ENCODE peak calls at places on chromosomes 1 and 21, in eight cellular contexts. A is brain microvascular endothelial cell; V is GM23248; H is CD8-positive, alpha-beta T cell; C is neuronal stem cell; F is right atrium auricular region; P is OCI-LY7; S is left lung. M is an unnamed sample.

GRCh38 chr1:192157067-192157466 is 1.2 kb upstream of the RGS18 start:
- DNase-seq in A (no peak), V (no peak), H (no peak), C (no peak), F (no peak), P (no peak), S (no peak), M (no peak)

GRCh38 chr21:36544545-36544944 is 64.6 kb upstream of the CLDN14 start:
- DNase-seq in A (no peak), V (no peak), H (no peak), C (no peak), F (no peak), P (no peak), S (no peak), M (no peak)

GRCh38 chr1:170316270-170316669 is 170.5 kb downstream of the NTMT2 start:
- DNase-seq in A (no peak), V (no peak), H (no peak), C (no peak), F (no peak), P (no peak), S (peak), M (no peak)

GRCh38 chr1:57088689-57089088 is 122.9 kb upstream of the C8B start:
- DNase-seq in A (no peak), V (no peak), H (no peak), C (no peak), F (no peak), P (no peak), S (no peak), M (no peak)

GRCh38 chr1:216820345-216820744 is 97.1 kb upstream of the ESRRG start:
- DNase-seq in A (peak), V (no peak), H (no peak), C (no peak), F (no peak), P (no peak), S (no peak), M (no peak)

GRCh38 chr21:35528109-35529042 is 479.3 kb upstream of the RUNX1 start:
- DNase-seq in A (peak), V (no peak), H (peak), C (no peak), F (no peak), P (peak), S (peak), M (peak)

GRCh38 chr1:115302390-115302961 is 35.6 kb downstream of the NGF start:
- DNase-seq in A (peak), V (peak), H (no peak), C (no peak), F (peak), P (no peak), S (no peak), M (no peak)

GRCh38 chr21:39348355-39349210 is at the start of gene HMGN1:
- DNase-seq in A (peak), V (peak), H (peak), C (peak), F (peak), P (peak), S (peak), M (peak)

GRCh38 chr21:42056996-42057689 is 14.0 kb upstream of the UMODL1 start:
- DNase-seq in A (peak), V (peak), H (no peak), C (no peak), F (no peak), P (no peak), S (peak), M (peak)

DNA sequence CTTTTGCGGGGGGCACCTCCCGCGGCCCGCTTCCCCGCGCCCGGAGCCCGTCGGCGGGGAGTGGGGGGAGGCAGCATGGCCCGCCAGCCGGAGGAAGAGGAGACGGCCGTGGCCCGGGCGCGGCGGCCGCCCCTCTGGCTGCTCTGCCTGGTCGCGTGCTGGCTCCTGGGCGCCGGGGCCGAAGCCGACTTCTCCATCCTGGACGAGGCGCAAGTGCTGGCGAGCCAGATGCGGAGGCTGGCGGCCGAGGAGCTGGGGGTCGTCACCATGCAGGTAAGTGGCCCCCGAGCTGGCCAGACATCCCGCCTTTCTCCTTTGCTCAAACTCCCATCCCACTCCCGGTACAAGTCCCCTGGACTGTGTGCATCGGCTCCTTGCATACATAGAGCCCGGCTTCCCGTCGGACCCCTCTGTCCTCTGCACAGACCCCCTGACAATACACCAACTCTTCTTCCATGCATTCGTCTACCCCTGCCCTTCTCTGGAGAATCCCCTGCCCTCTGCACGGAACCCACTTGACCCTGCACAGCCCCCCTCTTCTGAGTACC is 815 bp downstream of the CACHD1 start:
- DNase-seq in A (no peak), V (peak), H (no peak), C (no peak), F (no peak), P (no peak), S (peak), M (peak)
- H3K4me3 ChIP-seq in A (peak), V (peak), H (peak), C (peak), F (peak), P (no peak), S (peak), M (peak)

GRCh38 chr1:53315456-53316048 is 12.3 kb downstream of the LRP8 start:
- DNase-seq in A (no peak), V (no peak), H (no peak), C (no peak), F (no peak), P (no peak), S (peak), M (peak)
- H3K27ac ChIP-seq in A (no peak), V (no peak), H (no peak), C (no peak), F (no peak), P (no peak), S (no peak), M (no peak)

DNA sequence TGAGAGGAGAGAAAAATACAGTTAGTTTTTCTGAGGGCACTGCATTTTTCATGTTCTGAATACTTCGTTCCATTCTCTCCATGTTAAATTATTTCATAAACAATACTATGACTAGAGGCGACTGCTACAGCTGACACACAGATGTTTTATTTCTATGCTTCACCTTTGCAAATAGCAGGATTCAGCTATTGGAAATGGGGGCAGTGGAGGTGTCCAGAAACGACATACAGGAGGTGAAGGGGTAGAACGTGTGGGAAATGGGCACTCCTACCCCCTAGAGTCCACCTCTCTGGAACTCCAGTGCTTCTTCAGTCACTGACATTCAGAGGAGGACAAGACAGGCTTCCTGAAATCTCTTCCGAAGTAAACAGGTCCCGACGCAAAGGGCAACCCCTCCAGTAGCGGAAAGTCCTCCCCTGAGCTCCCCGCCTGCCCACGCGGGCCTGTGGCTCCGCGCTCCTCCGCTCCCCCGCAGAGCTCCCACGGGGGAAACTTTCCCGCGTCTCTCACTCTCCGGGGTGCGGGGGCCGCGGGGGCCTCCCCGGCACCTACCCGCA is 481 bp downstream of the DPYD start:
- DNase-seq in A (no peak), V (peak), H (no peak), C (no peak), F (no peak), P (peak), S (no peak), M (no peak)
- H3K4me3 ChIP-seq in A (peak), V (peak), H (peak), C (peak), F (peak), P (peak), S (peak), M (peak)

GRCh38 chr1:26541816-26542711 is 12.5 kb downstream of the RPS6KA1 start:
- DNase-seq in A (no peak), V (peak), H (peak), C (no peak), F (peak), P (peak), S (peak), M (peak)
- H3K27ac ChIP-seq in A (no peak), V (no peak), H (peak), C (no peak), F (peak), P (peak), S (peak), M (no peak)

GRCh38 chr1:95073446-95073845 is 695 bp upstream of the ALG14 start:
- DNase-seq in A (no peak), V (peak), H (no peak), C (no peak), F (no peak), P (no peak), S (no peak), M (no peak)

GRCh38 chr1:95069711-95070093 is 3.0 kb downstream of the ALG14 start:
- DNase-seq in A (no peak), V (no peak), H (no peak), C (no peak), F (no peak), P (no peak), S (no peak), M (no peak)

GRCh38 chr1:95072532-95073419 is at the start of gene ALG14:
- DNase-seq in A (peak), V (peak), H (peak), C (peak), F (peak), P (peak), S (peak), M (peak)

GRCh38 chr1:95072117-95072516 is 634 bp downstream of the ALG14 start:
- DNase-seq in A (no peak), V (no peak), H (no peak), C (no peak), F (no peak), P (peak), S (no peak), M (no peak)

DNA sequence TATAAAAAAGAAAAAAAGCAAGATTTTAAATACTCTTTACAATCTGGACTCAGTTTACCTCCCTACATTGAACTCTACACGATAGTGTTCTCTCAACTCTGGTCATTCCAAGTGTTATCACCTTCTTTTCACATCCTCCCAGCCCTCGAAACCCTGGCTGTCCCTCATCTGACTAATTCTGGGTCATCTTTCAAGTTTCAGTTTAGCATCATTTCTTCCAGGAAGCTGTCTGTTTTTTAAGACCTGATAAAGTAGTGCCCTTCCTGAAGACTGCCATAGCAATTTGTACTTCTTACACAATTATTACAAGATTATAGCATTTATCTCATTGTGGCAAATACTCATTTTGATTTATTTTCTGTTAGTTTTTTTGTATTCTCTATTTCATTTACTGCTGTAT is 1.2 kb downstream of the ALG14 start:
- DNase-seq in A (no peak), V (peak), H (no peak), C (no peak), F (no peak), P (peak), S (no peak), M (no peak)
- H3K4me3 ChIP-seq in A (no peak), V (peak), H (no peak), C (peak), F (no peak), P (peak), S (peak), M (no peak)

GRCh38 chr1:155094622-155094948 is 15.9 kb downstream of the EFNA3 start:
- DNase-seq in A (no peak), V (no peak), H (no peak), C (no peak), F (no peak), P (no peak), S (no peak), M (no peak)
- H3K27ac ChIP-seq in A (no peak), V (no peak), H (no peak), C (no peak), F (peak), P (no peak), S (no peak), M (no peak)

GRCh38 chr1:186999506-186999905 is 170.8 kb downstream of the PLA2G4A start:
- DNase-seq in A (no peak), V (no peak), H (no peak), C (no peak), F (no peak), P (no peak), S (no peak), M (no peak)
- H3K4me3 ChIP-seq in A (no peak), V (no peak), H (no peak), C (no peak), F (no peak), P (no peak), S (no peak), M (no peak)

M was measured in aorta.